ENCODE peak calls at places on chromosome 9, in six cellular contexts. One of them, this sample, is unnamed.
A peak's percentile ranks its signal among the peaks of the same experiment; 100 is the strongest.

GRCh38 chr9:17906204-17906840 is 327.5 kb downstream of the SH3GL2 start:
- DNase-seq in prostate gland: no peak
- DNase-seq in suprapubic skin: no peak
- DNase-seq in NB4: no peak
- DNase-seq in keratinocyte: no peak
- DNase-seq in heart right ventricle: no peak
- DNase-seq in this sample: no peak

GRCh38 chr9:38039090-38039906 is 29.7 kb downstream of the SHB start:
- DNase-seq in heart right ventricle: no peak
- DNase-seq in prostate gland: no peak
- DNase-seq in NB4: peak; percentile 45
- DNase-seq in keratinocyte: no peak
- DNase-seq in suprapubic skin: no peak
- DNase-seq in this sample: no peak

GRCh38 chr9:95383198-95383673 is 65.7 kb upstream of the FANCC start:
- DNase-seq in keratinocyte: peak; percentile 52
- DNase-seq in heart right ventricle: no peak
- DNase-seq in suprapubic skin: no peak
- DNase-seq in NB4: no peak
- DNase-seq in prostate gland: no peak
- DNase-seq in this sample: no peak

GRCh38 chr9:133715866-133716563 is 22.1 kb downstream of the SARDH start:
- DNase-seq in suprapubic skin: peak; percentile 74
- DNase-seq in keratinocyte: no peak
- DNase-seq in NB4: peak; percentile 68
- DNase-seq in heart right ventricle: no peak
- DNase-seq in prostate gland: no peak
- DNase-seq in this sample: no peak

GRCh38 chr9:132646726-132647125 is 23.1 kb downstream of the DDX31 start:
- DNase-seq in suprapubic skin: no peak
- DNase-seq in keratinocyte: no peak
- DNase-seq in NB4: no peak
- DNase-seq in heart right ventricle: no peak
- DNase-seq in prostate gland: no peak
- DNase-seq in this sample: no peak

GRCh38 chr9:108569624-108570023 is 286.2 kb downstream of the ACTL7B start:
- DNase-seq in prostate gland: no peak
- DNase-seq in suprapubic skin: no peak
- DNase-seq in heart right ventricle: no peak
- DNase-seq in keratinocyte: peak; percentile 77
- DNase-seq in NB4: peak; percentile 40
- DNase-seq in this sample: no peak

GRCh38 chr9:84169240-84169639 is 171.3 kb downstream of the SLC28A3 start:
- DNase-seq in NB4: no peak
- DNase-seq in keratinocyte: no peak
- DNase-seq in prostate gland: no peak
- DNase-seq in suprapubic skin: no peak
- DNase-seq in heart right ventricle: no peak
- DNase-seq in this sample: no peak

GRCh38 chr9:133850937-133851336 is 112.8 kb upstream of the SARDH start:
- DNase-seq in keratinocyte: no peak
- DNase-seq in suprapubic skin: no peak
- DNase-seq in prostate gland: no peak
- DNase-seq in heart right ventricle: no peak
- DNase-seq in NB4: no peak
- DNase-seq in this sample: no peak

GRCh38 chr9:103139891-103140290 is 144.8 kb downstream of the CYLC2 start:
- DNase-seq in prostate gland: no peak
- DNase-seq in keratinocyte: no peak
- DNase-seq in NB4: no peak
- DNase-seq in suprapubic skin: no peak
- DNase-seq in heart right ventricle: no peak
- DNase-seq in this sample: no peak

GRCh38 chr9:34139477-34140146 is 13.1 kb upstream of the DCAF12 start:
- DNase-seq in keratinocyte: no peak
- DNase-seq in prostate gland: no peak
- DNase-seq in suprapubic skin: no peak
- DNase-seq in NB4: peak; percentile 56
- DNase-seq in heart right ventricle: peak; percentile 77
- DNase-seq in this sample: peak; percentile 31

GRCh38 chr9:98409637-98410173 is 154.3 kb upstream of the TBC1D2 start:
- DNase-seq in heart right ventricle: no peak
- DNase-seq in suprapubic skin: no peak
- DNase-seq in keratinocyte: no peak
- DNase-seq in prostate gland: no peak
- DNase-seq in NB4: no peak
- DNase-seq in this sample: no peak

GRCh38 chr9:38622083-38622674 is 1.8 kb upstream of the ANKRD18A start:
- DNase-seq in NB4: peak; percentile 66
- DNase-seq in keratinocyte: no peak
- DNase-seq in prostate gland: peak; percentile 16
- DNase-seq in suprapubic skin: no peak
- DNase-seq in heart right ventricle: no peak
- DNase-seq in this sample: no peak

GRCh38 chr9:4490705-4491620 is 695 bp downstream of the SLC1A1 start:
- DNase-seq in heart right ventricle: no peak
- DNase-seq in NB4: no peak
- DNase-seq in prostate gland: no peak
- DNase-seq in suprapubic skin: no peak
- DNase-seq in keratinocyte: no peak
- DNase-seq in this sample: peak; percentile 24

GRCh38 chr9:114163517-114163924 is 8.2 kb downstream of the COL27A1 start:
- DNase-seq in keratinocyte: no peak
- DNase-seq in suprapubic skin: no peak
- DNase-seq in NB4: no peak
- DNase-seq in heart right ventricle: peak; percentile 57
- DNase-seq in prostate gland: no peak
- DNase-seq in this sample: no peak

GRCh38 chr9:126234681-126235349 is 91.8 kb upstream of the MVB12B start:
- DNase-seq in suprapubic skin: no peak
- DNase-seq in heart right ventricle: no peak
- DNase-seq in NB4: no peak
- DNase-seq in keratinocyte: no peak
- DNase-seq in prostate gland: no peak
- DNase-seq in this sample: no peak

GRCh38 chr9:126232461-126232860 is 94.2 kb upstream of the MVB12B start:
- DNase-seq in prostate gland: no peak
- DNase-seq in NB4: no peak
- DNase-seq in heart right ventricle: no peak
- DNase-seq in keratinocyte: no peak
- DNase-seq in suprapubic skin: no peak
- DNase-seq in this sample: no peak

GRCh38 chr9:126235350-126235740 is 91.3 kb upstream of the MVB12B start:
- DNase-seq in suprapubic skin: no peak
- DNase-seq in NB4: no peak
- DNase-seq in heart right ventricle: no peak
- DNase-seq in keratinocyte: no peak
- DNase-seq in prostate gland: no peak
- DNase-seq in this sample: no peak

GRCh38 chr9:126233913-126234525 is 92.6 kb upstream of the MVB12B start:
- DNase-seq in prostate gland: no peak
- DNase-seq in keratinocyte: no peak
- DNase-seq in NB4: no peak
- DNase-seq in heart right ventricle: no peak
- DNase-seq in suprapubic skin: no peak
- DNase-seq in this sample: no peak

GRCh38 chr9:126233175-126233574 is 93.5 kb upstream of the MVB12B start:
- DNase-seq in heart right ventricle: no peak
- DNase-seq in suprapubic skin: no peak
- DNase-seq in NB4: no peak
- DNase-seq in prostate gland: no peak
- DNase-seq in keratinocyte: no peak
- DNase-seq in this sample: no peak
- TF ChIP-seq CTCF in heart right ventricle: no peak
- TF ChIP-seq CTCF in suprapubic skin: no peak
- TF ChIP-seq CTCF in NB4: no peak
- TF ChIP-seq CTCF in prostate gland: no peak
- TF ChIP-seq CTCF in keratinocyte: no peak
- TF ChIP-seq CTCF in this sample: no peak

DNA sequence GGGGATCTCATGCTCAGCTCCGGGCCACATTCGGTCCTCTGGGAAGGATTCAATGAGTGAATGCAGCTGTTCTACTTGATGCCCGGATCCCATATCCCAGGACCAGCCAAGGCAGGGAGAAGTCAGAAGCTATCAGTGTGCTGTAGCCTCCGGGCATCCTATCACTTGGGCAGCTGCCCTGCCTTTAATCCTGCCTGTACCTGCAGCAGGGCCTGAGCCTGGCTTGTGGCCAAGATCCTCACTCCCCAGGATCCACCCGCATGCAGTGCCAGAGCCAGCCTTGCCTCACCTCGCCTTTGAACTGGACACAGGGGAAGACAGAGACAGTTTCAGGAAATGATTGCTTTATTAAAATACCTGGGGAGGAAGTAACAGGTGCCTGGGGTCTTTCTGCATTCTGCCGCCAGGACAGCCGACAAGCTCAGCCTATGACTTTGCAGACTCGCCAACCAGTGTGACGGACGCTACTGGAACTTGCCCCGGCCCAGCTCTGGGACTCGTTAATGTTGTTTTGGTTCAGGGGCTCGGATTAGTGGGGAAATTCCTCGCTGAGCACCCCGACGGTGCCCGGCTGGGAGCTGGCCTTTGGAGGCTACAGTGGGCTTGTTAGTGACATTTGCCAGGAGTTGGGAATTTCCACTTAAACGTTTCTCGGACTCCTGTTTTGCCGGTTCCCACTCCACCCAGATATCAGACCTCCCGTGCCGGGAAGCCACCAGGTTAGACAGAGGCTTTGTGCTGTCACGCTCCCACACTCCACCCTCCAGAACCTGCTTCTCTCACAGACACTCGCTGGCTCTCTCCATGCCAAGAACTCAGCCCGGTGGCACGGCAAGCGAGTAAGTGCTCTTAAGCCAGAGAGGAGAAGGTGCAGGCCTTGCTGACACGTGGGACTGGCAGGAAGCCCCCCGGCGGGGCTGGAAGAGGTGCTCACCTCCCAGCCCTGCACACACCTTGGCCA is 721 bp downstream of the PTGES start:
- DNase-seq in NB4: no peak
- DNase-seq in heart right ventricle: no peak
- DNase-seq in keratinocyte: peak; percentile 94
- DNase-seq in suprapubic skin: no peak
- DNase-seq in prostate gland: peak; percentile 77
- DNase-seq in this sample: no peak
- H3K4me3 ChIP-seq in NB4: no peak overlapping the region
- H3K4me3 ChIP-seq in heart right ventricle: peak overlapping the region; percentile 58
- H3K4me3 ChIP-seq in keratinocyte: peak overlapping the region; percentile 51
- H3K4me3 ChIP-seq in suprapubic skin: peak overlapping the region; percentile 52
- H3K4me3 ChIP-seq in prostate gland: peak overlapping the region; percentile 10
- H3K4me3 ChIP-seq in this sample: no peak overlapping the region

DNA sequence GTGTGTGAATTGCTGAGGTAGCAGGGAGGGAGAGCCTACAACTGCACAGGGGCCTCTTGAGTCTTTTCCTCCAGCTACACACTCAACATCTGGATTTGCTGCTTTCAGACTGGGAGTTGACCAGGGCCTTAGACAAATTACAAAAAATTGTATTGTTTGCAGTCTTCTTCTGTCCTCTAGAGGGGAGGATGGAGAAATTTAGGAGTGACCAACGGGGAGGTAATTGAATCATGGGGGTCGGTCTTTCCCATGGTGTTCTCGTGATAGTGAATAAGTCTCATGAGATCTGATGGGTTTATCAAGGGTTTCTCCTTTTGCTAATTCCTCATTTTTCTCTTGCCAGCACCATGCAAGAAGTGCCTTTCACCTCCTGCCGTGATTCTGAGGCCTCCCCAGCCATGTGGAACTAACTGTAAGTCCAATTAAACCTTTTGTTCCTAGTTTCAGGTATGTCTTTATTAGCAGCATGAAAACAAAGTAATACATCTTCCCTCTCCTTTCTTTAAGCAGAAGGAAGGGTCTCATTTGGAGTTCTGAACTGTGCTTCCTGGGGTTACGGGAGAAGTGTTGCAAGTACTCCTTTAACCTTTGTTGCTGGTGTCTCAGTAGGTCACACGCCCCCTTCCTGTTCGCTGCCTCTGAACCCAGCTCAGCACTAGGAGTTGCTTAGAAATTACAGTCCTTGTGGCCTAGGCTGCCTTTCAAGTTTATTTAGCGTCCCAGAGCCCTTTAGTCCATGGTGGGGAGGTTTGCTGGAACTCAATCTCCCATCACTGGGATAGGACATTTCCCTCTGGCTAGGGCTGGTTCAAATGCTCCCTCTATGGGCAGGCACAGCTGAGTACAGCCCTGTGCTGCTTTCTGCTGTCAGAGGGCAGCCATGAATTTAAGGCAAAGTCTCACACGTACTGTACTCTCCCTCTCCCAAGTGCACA is 4.4 kb downstream of the IFNA8 start:
- DNase-seq in NB4: peak; percentile 70
- DNase-seq in suprapubic skin: no peak
- DNase-seq in heart right ventricle: no peak
- DNase-seq in prostate gland: no peak
- DNase-seq in keratinocyte: no peak
- DNase-seq in this sample: peak; percentile 18
- TF ChIP-seq CTCF in NB4: peak; percentile 86
- TF ChIP-seq CTCF in suprapubic skin: no peak
- TF ChIP-seq CTCF in heart right ventricle: peak; percentile 31
- TF ChIP-seq CTCF in prostate gland: no peak
- TF ChIP-seq CTCF in keratinocyte: peak; percentile 51
- TF ChIP-seq CTCF in this sample: peak; percentile 52

GRCh38 chr9:90778746-90779145 is 22.9 kb upstream of the SYK start:
- DNase-seq in keratinocyte: no peak
- DNase-seq in suprapubic skin: no peak
- DNase-seq in heart right ventricle: no peak
- DNase-seq in prostate gland: no peak
- DNase-seq in NB4: no peak
- DNase-seq in this sample: no peak
- H3K4me3 ChIP-seq in keratinocyte: no peak overlapping the region
- H3K4me3 ChIP-seq in suprapubic skin: no peak overlapping the region
- H3K4me3 ChIP-seq in heart right ventricle: no peak overlapping the region
- H3K4me3 ChIP-seq in prostate gland: no peak overlapping the region
- H3K4me3 ChIP-seq in NB4: no peak overlapping the region
- H3K4me3 ChIP-seq in this sample: no peak overlapping the region